ENCODE peak calls at places on chromosomes 7 and 10, in six cellular contexts. M is HCT116, J is OCI-LY7, L is trophoblast cell, C is IMR-90, O is neuronal stem cell. Y is an unnamed sample.
A peak's percentile ranks its signal among the peaks of the same experiment; 100 is the strongest.

GRCh38 chr10:79155301-79156081 is 86.7 kb downstream of the ZMIZ1 start:
- DNase-seq in M (no peak), J (peak; percentile 31), L (no peak), C (peak; percentile 60), O (no peak), Y (peak; percentile 78)

GRCh38 chr7:136086712-136087111 is 109.6 kb upstream of the MTPN start:
- DNase-seq in M (peak; percentile 36), J (peak; percentile 44), L (peak; percentile 97), C (peak; percentile 85), O (peak; percentile 66), Y (peak; percentile 87)

GRCh38 chr7:138157702-138158101 is 81.4 kb downstream of the AKR1D1 start:
- DNase-seq in M (no peak), J (no peak), L (no peak), C (no peak), O (no peak), Y (no peak)

GRCh38 chr10:56095506-56096225 is 265.4 kb downstream of the ZWINT start:
- DNase-seq in M (no peak), J (no peak), L (no peak), C (no peak), O (no peak), Y (no peak)

GRCh38 chr10:10951675-10952074 is 66.0 kb upstream of the CELF2 start:
- DNase-seq in M (no peak), J (no peak), L (no peak), C (no peak), O (no peak), Y (no peak)

GRCh38 chr7:105003275-105003674 is 10.7 kb upstream of the KMT2E start:
- DNase-seq in M (no peak), J (no peak), L (peak; percentile 27), C (peak; percentile 82), O (no peak), Y (peak; percentile 98)

GRCh38 chr10:34854147-34854601 is 39.1 kb upstream of the PARD3 start:
- DNase-seq in M (no peak), J (no peak), L (no peak), C (peak; percentile 64), O (no peak), Y (peak; percentile 70)

GRCh38 chr7:99739699-99740572 is 4.9 kb upstream of the CYP3A7 start:
- DNase-seq in M (no peak), J (no peak), L (no peak), C (no peak), O (no peak), Y (no peak)

GRCh38 chr7:134811798-134812197 is 32.4 kb downstream of the CALD1 start:
- DNase-seq in M (no peak), J (no peak), L (no peak), C (peak; percentile 60), O (no peak), Y (peak; percentile 54)

GRCh38 chr7:148623586-148624282 is 33.2 kb downstream of the C7orf33 start:
- DNase-seq in M (no peak), J (no peak), L (peak; percentile 51), C (peak; percentile 5), O (no peak), Y (peak; percentile 53)

GRCh38 chr10:78471723-78472541 is 438.3 kb downstream of the RPS24 start:
- DNase-seq in M (no peak), J (no peak), L (no peak), C (no peak), O (no peak), Y (no peak)

GRCh38 chr10:133279961-133280283 is 3.3 kb upstream of the ADAM8 start:
- DNase-seq in M (no peak), J (no peak), L (no peak), C (no peak), O (no peak), Y (no peak)

GRCh38 chr7:157271991-157272324 is 64.8 kb upstream of the DNAJB6 start:
- DNase-seq in M (no peak), J (no peak), L (no peak), C (peak; percentile 99), O (no peak), Y (peak; percentile 97)

GRCh38 chr10:89278034-89278535 is 23.8 kb upstream of the IFIT2 start:
- DNase-seq in M (peak; percentile 67), J (no peak), L (peak; percentile 75), C (peak; percentile 98), O (no peak), Y (peak; percentile 96)

GRCh38 chr7:75776295-75776971 is 4.4 kb upstream of the CCL26 start:
- DNase-seq in M (no peak), J (no peak), L (no peak), C (peak; percentile 89), O (no peak), Y (peak; percentile 92)

GRCh38 chr10:69362471-69362954 is 54.2 kb downstream of the TACR2 start:
- DNase-seq in M (no peak), J (no peak), L (no peak), C (peak; percentile 90), O (no peak), Y (peak; percentile 93)

GRCh38 chr10:132647424-132647823 is 109.8 kb downstream of the INPP5A start:
- DNase-seq in M (no peak), J (no peak), L (no peak), C (no peak), O (no peak), Y (no peak)

GRCh38 chr7:47816647-47817046 is 131.6 kb downstream of the PKD1L1 start:
- DNase-seq in M (no peak), J (no peak), L (peak; percentile 14), C (peak; percentile 69), O (no peak), Y (peak; percentile 89)

GRCh38 chr10:44310762-44311562 is 73.9 kb downstream of the CXCL12 start:
- DNase-seq in M (peak; percentile 54), J (peak; percentile 1), L (peak; percentile 87), C (peak; percentile 79), O (peak; percentile 80), Y (peak; percentile 71)

GRCh38 chr7:158044156-158044823 is 543.3 kb downstream of the PTPRN2 start:
- DNase-seq in M (no peak), J (no peak), L (no peak), C (no peak), O (no peak), Y (no peak)

GRCh38 chr10:94613-95012 is 40.6 kb upstream of the ZMYND11 start:
- DNase-seq in M (no peak), J (no peak), L (no peak), C (no peak), O (no peak), Y (no peak)

GRCh38 chr10:112880633-112881530 is 69.2 kb upstream of the TCF7L2 start:
- DNase-seq in M (no peak), J (no peak), L (no peak), C (no peak), O (no peak), Y (no peak)

GRCh38 chr10:112332022-112332421 is 41.9 kb upstream of the ACSL5 start:
- DNase-seq in M (peak; percentile 61), J (no peak), L (peak; percentile 50), C (no peak), O (no peak), Y (no peak)

GRCh38 chr7:4157651-4158050 is 524.4 kb upstream of the FOXK1 start:
- DNase-seq in M (no peak), J (no peak), L (no peak), C (no peak), O (no peak), Y (no peak)

GRCh38 chr10:68330852-68331454 is 911 bp upstream of the HNRNPH3 start:
- DNase-seq in M (no peak), J (peak; percentile 51), L (no peak), C (peak; percentile 23), O (no peak), Y (peak; percentile 71)

GRCh38 chr7:947391-948210 is 6.9 kb downstream of the ADAP1 start:
- DNase-seq in M (no peak), J (no peak), L (no peak), C (no peak), O (no peak), Y (no peak)

GRCh38 chr7:946256-946996 is 8.1 kb downstream of the ADAP1 start:
- DNase-seq in M (no peak), J (no peak), L (no peak), C (no peak), O (no peak), Y (no peak)

GRCh38 chr7:944744-945143 is 9.7 kb downstream of the ADAP1 start:
- DNase-seq in M (no peak), J (no peak), L (no peak), C (no peak), O (no peak), Y (no peak)

GRCh38 chr7:945147-945555 is 9.3 kb downstream of the ADAP1 start:
- DNase-seq in M (no peak), J (no peak), L (no peak), C (no peak), O (no peak), Y (no peak)

DNA sequence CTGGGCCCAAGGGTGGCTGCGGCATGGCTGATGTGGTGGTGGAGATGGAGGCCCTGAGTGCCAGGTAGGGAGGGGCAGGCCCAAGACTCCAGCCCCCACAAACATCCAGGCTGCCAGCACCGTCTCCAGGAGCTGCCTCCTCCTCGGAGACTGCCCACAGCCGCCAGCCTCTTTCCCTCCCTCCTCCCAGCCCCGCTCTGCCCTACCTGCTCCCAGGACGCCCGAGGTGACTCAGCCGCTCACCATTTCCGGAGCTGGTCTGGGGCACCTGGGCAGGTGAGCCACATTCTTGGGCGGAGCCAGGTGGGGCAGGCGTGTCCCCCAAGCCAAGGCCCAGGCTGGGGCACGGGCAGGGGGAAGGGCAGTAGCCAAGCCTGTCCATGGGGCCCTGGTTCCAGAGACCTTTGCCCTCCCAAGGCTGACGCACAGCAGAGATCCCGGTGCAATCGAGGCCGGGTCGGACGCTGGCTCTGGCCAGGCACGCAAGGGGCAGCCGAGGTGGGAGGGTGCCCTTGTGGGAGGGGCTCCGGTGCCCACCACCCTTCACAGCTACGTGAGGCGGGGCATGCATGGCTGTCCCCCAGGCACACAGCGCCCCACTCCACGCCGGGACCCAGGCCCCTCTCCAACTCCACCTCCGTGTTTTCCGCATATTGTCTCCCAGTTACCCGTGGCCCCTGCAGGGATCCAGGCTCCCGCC is 8.8 kb downstream of the ADAP1 start:
- DNase-seq in M (peak; percentile 86), J (no peak), L (peak; percentile 85), C (no peak), O (no peak), Y (no peak)
- H3K4me1 ChIP-seq in M (peaks cover 28% of the 10 kb centered on the region), J (peaks cover 8% of the 10 kb centered on the region), L (peaks cover 13% of the 10 kb centered on the region), C (no peaks in the 10 kb centered on the region), O (no peaks in the 10 kb centered on the region), Y (no peaks in the 10 kb centered on the region)

GRCh38 chr7:14197280-14197679 is 207.8 kb upstream of the ETV1 start:
- DNase-seq in M (no peak), J (no peak), L (no peak), C (no peak), O (no peak), Y (peak; percentile 10)
- H2AFZ ChIP-seq in M (no peak overlapping the region), J (no peak overlapping the region), L (no peak overlapping the region), C (no peak overlapping the region), O (peak overlapping the region; percentile 18), Y (no peak overlapping the region)

GRCh38 chr10:103667390-103667789 is 173.9 kb downstream of the NEURL1 start:
- DNase-seq in M (no peak), J (no peak), L (no peak), C (peak; percentile 68), O (no peak), Y (peak; percentile 67)
- H3K4me1 ChIP-seq in M (no peaks in the 10 kb centered on the region), J (no peaks in the 10 kb centered on the region), L (peaks cover 12% of the 10 kb centered on the region), C (peaks cover 24% of the 10 kb centered on the region), O (peaks cover 12% of the 10 kb centered on the region), Y (peaks cover 51% of the 10 kb centered on the region)

DNA sequence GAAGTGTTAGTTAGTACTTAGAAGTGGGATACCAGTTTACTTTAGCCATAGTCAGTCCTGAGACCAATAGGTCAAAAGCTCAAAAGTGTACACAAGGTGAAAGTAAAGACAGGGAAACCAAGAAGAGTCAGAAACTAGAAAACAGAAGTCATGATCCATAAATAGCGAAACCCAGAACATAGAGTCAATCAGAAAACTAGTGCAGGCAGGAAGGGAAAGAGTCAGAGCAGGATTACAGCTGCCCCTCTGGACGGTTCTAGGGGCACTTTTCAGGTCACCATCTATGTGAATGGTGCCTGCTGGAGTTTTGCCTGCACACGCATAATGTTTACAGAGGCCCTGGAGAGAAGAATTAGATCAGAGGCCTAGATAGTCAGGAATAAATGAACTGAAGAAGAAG is 22.4 kb upstream of the DMTF1 start:
- DNase-seq in M (no peak), J (no peak), L (no peak), C (no peak), O (no peak), Y (no peak)
- H2AFZ ChIP-seq in M (no peak overlapping the region), J (no peak overlapping the region), L (no peak overlapping the region), C (no peak overlapping the region), O (peak overlapping the region; percentile 56), Y (no peak overlapping the region)